ENCODE peak calls at places on chromosomes 6 and 20, in five cellular contexts. X, C, I, J and V are unnamed samples.

GRCh38 chr6:96943535-96943934 is 19.0 kb downstream of the KLHL32 start:
- DNase-seq in X (no peak), C (no peak), I (no peak), J (no peak), V (no peak)

GRCh38 chr6:88047510-88048150 is at the start of gene SPACA1:
- DNase-seq in X (no peak), C (no peak), I (no peak), J (no peak), V (no peak)

GRCh38 chr6:168050861-168051586 is 28.0 kb downstream of the FRMD1 start:
- DNase-seq in X (no peak), C (no peak), I (no peak), J (no peak), V (no peak)

GRCh38 chr6:132730560-132730959 is 16.7 kb upstream of the VNN1 start:
- DNase-seq in X (no peak), C (no peak), I (no peak), J (no peak), V (no peak)

GRCh38 chr6:63493557-63493956 is 78.7 kb upstream of the LOC128125822 start:
- DNase-seq in X (no peak), C (no peak), I (no peak), J (no peak), V (no peak)

GRCh38 chr6:152094992-152095592 is 287.6 kb downstream of the ESR1 start:
- DNase-seq in X (peak), C (peak), I (no peak), J (no peak), V (no peak)

GRCh38 chr6:133549252-133549925 is 308.2 kb downstream of the EYA4 start:
- DNase-seq in X (no peak), C (no peak), I (no peak), J (no peak), V (no peak)

GRCh38 chr6:89009624-89010059 is 46.2 kb upstream of the RNGTT start:
- DNase-seq in X (no peak), C (no peak), I (no peak), J (no peak), V (no peak)

GRCh38 chr6:131761061-131761761 is 46.6 kb upstream of the ENPP1 start:
- DNase-seq in X (no peak), C (no peak), I (no peak), J (no peak), V (no peak)

GRCh38 chr6:7725849-7726415 is at the start of gene BMP6:
- DNase-seq in X (peak), C (peak), I (peak), J (peak), V (peak)

GRCh38 chr20:46520976-46521579 is 7.7 kb upstream of the ZNF334 start:
- DNase-seq in X (peak), C (no peak), I (peak), J (peak), V (peak)

GRCh38 chr6:116268589-116269293 is 11.0 kb downstream of the TSPYL1 start:
- DNase-seq in X (no peak), C (no peak), I (no peak), J (peak), V (peak)

GRCh38 chr6:380234-381218 is 11.0 kb upstream of the IRF4 start:
- DNase-seq in X (no peak), C (no peak), I (no peak), J (no peak), V (no peak)

DNA sequence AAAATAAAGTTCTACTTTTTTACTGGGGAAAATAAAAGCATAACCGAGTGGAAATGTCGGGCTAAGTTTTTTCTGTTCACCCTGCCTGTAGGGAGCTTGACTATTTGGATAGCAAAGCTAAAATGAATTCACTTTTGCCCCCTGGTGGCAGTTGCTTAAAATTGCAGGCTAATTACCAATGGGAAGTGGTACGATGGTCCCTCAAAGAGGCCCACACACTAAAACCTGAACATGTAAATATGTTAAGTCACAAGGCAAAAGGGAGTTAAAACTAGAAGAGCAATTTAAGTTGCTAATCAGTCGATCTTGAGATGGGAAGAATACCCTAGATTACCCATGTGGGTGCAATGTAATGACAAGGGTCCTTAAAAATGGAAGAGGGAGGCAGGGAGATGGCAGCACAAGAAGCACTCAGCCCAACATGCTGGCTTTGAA is 916 bp upstream of the SUN5 start:
- DNase-seq in X (no peak), C (no peak), I (peak), J (peak), V (peak)
- TF ChIP-seq CTCF in X (no peak), C (no peak), I (peak), J (peak), V (peak)

GRCh38 chr6:137415834-137416190 is 78.4 kb downstream of the OLIG3 start:
- DNase-seq in X (no peak), C (no peak), I (no peak), J (no peak), V (no peak)
- TF ChIP-seq CTCF in X (no peak), C (no peak), I (no peak), J (peak), V (no peak)

GRCh38 chr20:9467995-9468394 is 46.4 kb upstream of the LAMP5 start:
- DNase-seq in X (peak), C (no peak), I (no peak), J (peak), V (peak)
- TF ChIP-seq CTCF in X (peak), C (no peak), I (no peak), J (peak), V (peak)

GRCh38 chr6:39642300-39642699 is 82.9 kb downstream of the KIF6 start:
- DNase-seq in X (no peak), C (no peak), I (no peak), J (no peak), V (no peak)
- TF ChIP-seq CTCF in X (no peak), C (no peak), I (no peak), J (no peak), V (peak)

GRCh38 chr6:14079971-14080370 is 37.6 kb upstream of the CD83 start:
- DNase-seq in X (no peak), C (no peak), I (no peak), J (no peak), V (no peak)

GRCh38 chr6:14082287-14082686 is 35.3 kb upstream of the CD83 start:
- DNase-seq in X (no peak), C (no peak), I (no peak), J (no peak), V (no peak)

GRCh38 chr6:14082771-14083170 is 34.8 kb upstream of the CD83 start:
- DNase-seq in X (no peak), C (no peak), I (no peak), J (no peak), V (no peak)

GRCh38 chr6:14077193-14077853 is 40.2 kb upstream of the CD83 start:
- DNase-seq in X (no peak), C (no peak), I (no peak), J (no peak), V (no peak)

GRCh38 chr6:14079433-14079832 is 38.1 kb upstream of the CD83 start:
- DNase-seq in X (no peak), C (no peak), I (no peak), J (no peak), V (no peak)
- TF ChIP-seq CTCF in X (no peak), C (no peak), I (no peak), J (no peak), V (no peak)

DNA sequence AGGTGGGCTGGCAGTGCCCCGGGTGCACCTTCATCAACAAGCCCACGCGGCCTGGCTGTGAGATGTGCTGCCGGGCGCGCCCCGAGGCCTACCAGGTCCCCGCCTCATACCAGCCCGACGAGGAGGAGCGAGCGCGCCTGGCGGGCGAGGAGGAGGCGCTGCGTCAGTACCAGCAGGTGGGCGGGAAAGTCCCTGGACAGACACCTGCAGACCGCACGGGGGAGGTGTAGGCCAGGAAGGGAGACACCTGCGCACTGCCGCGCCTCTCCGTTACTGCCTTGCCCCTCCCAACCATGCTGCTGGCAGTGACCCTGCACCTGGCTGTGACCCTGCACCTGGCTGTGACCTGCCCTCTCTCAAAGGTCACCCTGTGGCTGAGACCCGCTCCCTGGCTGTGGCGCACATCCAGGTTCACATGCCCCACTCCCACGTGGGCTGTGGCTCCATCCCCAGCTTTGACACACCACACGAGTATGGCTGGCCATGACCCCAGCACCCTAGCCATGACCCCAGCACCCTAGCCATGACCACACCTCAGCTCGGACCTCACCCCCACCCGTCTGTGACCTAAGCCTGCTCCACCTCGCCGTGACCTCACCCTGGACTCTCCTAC is 11.6 kb downstream of the RBCK1 start:
- DNase-seq in X (no peak), C (no peak), I (no peak), J (peak), V (peak)
- TF ChIP-seq CTCF in X (no peak), C (no peak), I (no peak), J (no peak), V (no peak)

GRCh38 chr6:40881501-40881900 is 157.5 kb downstream of the UNC5CL start:
- DNase-seq in X (no peak), C (no peak), I (no peak), J (no peak), V (no peak)
- TF ChIP-seq CTCF in X (no peak), C (no peak), I (no peak), J (no peak), V (no peak)

GRCh38 chr6:26217714-26218075 is 130.5 kb downstream of the HFE start:
- DNase-seq in X (no peak), C (no peak), I (no peak), J (no peak), V (no peak)

GRCh38 chr6:26216015-26216885 is 129.0 kb downstream of the HFE start:
- DNase-seq in X (peak), C (peak), I (peak), J (peak), V (peak)

GRCh38 chr6:26218824-26219223 is 131.6 kb downstream of the HFE start:
- DNase-seq in X (no peak), C (no peak), I (no peak), J (peak), V (no peak)

GRCh38 chr6:26215200-26216014 is 128.2 kb downstream of the HFE start:
- DNase-seq in X (no peak), C (no peak), I (peak), J (peak), V (no peak)

GRCh38 chr6:26216886-26217713 is 129.9 kb downstream of the HFE start:
- DNase-seq in X (peak), C (peak), I (peak), J (peak), V (peak)
- TF ChIP-seq CTCF in X (peak), C (peak), I (peak), J (peak), V (no peak)

GRCh38 chr6:5665173-5665572 is 341.6 kb downstream of the NRN1 start:
- DNase-seq in X (peak), C (no peak), I (peak), J (peak), V (no peak)

GRCh38 chr6:5660772-5661171 is 346.0 kb downstream of the NRN1 start:
- DNase-seq in X (no peak), C (no peak), I (no peak), J (no peak), V (no peak)

GRCh38 chr6:5663739-5664138 is 343.0 kb downstream of the NRN1 start:
- DNase-seq in X (no peak), C (no peak), I (no peak), J (no peak), V (no peak)

GRCh38 chr6:5663256-5663655 is 343.5 kb downstream of the NRN1 start:
- DNase-seq in X (no peak), C (no peak), I (no peak), J (no peak), V (no peak)

GRCh38 chr6:5662797-5663196 is 343.9 kb downstream of the NRN1 start:
- DNase-seq in X (no peak), C (no peak), I (no peak), J (no peak), V (no peak)
- TF ChIP-seq CTCF in X (no peak), C (no peak), I (no peak), J (no peak), V (no peak)

DNA sequence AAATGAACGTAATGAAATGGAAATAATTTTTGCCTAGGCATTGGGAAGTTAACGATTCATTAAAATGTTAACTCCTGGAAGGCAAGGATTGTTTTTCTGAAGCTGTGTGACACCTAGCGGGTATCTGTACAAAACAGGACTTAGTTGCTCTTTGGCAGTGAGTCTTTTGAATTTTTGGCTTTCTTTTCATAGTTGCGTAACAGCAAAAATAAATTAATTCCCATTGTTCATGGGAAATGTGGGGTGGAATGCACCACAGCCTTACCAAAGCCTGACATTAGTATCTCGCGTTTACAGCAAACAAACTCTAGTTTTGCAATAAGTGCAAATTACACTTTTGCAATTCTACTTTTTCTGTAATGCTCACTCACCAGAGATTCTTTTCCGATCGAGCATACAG is 92.7 kb upstream of the DTNBP1 start:
- DNase-seq in X (peak), C (no peak), I (no peak), J (no peak), V (no peak)
- TF ChIP-seq CTCF in X (no peak), C (no peak), I (no peak), J (no peak), V (no peak)